ENCODE peak calls at places on chromosomes 4 and X, in six cellular contexts. A is glomerular endothelial cell; E is posterior vena cava; L is progenitor cell of endocrine pancreas; J is hippocampal formation; U is stimulated activated CD4-positive, alpha-beta T cell treated with anti-CD3 and anti-CD28 coated beads, TNF-alpha, amount 100 ng/mL, for 24 hours. G is an unnamed sample.

GRCh38 chr4:185209031-185209851 is at the start of gene SNX25:
- DNase-seq in L (peak; percentile 88), J (peak; percentile 81), U (peak; percentile 71), A (no peak), E (peak; percentile 94), G (peak; percentile 88)

GRCh38 chrX:30935985-30936384 is 46.9 kb upstream of the TAB3 start:
- DNase-seq in L (no peak), E (no peak), J (no peak), A (no peak), U (no peak), G (no peak)

GRCh38 chr4:77154074-77154473 is 2.9 kb upstream of the CCNG2 start:
- DNase-seq in J (no peak), U (no peak), E (no peak), L (no peak), A (no peak), G (no peak)

GRCh38 chr4:153409412-153409811 is 56.7 kb upstream of the TMEM131L start:
- DNase-seq in J (no peak), E (no peak), A (no peak), U (no peak), L (no peak), G (no peak)

GRCh38 chr4:97123573-97123972 is 1019.7 kb downstream of the STPG2 start:
- DNase-seq in U (no peak), L (no peak), A (no peak), J (no peak), E (no peak), G (no peak)

GRCh38 chr4:18880850-18881249 is 859.3 kb upstream of the LCORL start:
- DNase-seq in E (no peak), L (no peak), A (no peak), J (no peak), U (no peak), G (no peak)

GRCh38 chr4:142373610-142374009 is 472.5 kb downstream of the INPP4B start:
- DNase-seq in J (no peak), L (no peak), U (no peak), A (no peak), E (no peak), G (no peak)

GRCh38 chr4:51894246-51894645 is 51.3 kb downstream of the DCUN1D4 start:
- DNase-seq in L (no peak), J (no peak), A (no peak), E (no peak), U (no peak), G (no peak)

GRCh38 chr4:53781614-53782467 is 190.6 kb upstream of the LNX1 start:
- DNase-seq in L (no peak), U (no peak), A (no peak), E (no peak), J (no peak), G (no peak)

GRCh38 chr4:3681191-3681590 is 85.0 kb upstream of the ADRA2C start:
- DNase-seq in L (no peak), J (no peak), A (no peak), U (no peak), E (peak; percentile 77), G (no peak)

GRCh38 chr4:152478456-152479237 is 57.2 kb downstream of the FBXW7 start:
- DNase-seq in E (no peak), A (no peak), U (no peak), J (no peak), L (no peak), G (no peak)

GRCh38 chr4:53674891-53675290 is 83.6 kb upstream of the LNX1 start:
- DNase-seq in E (no peak), L (no peak), U (no peak), A (no peak), J (no peak), G (no peak)

GRCh38 chrX:3295731-3296130 is 50.7 kb downstream of the MXRA5 start:
- DNase-seq in A (no peak), U (no peak), J (no peak), E (no peak), L (no peak), G (no peak)

GRCh38 chrX:40371376-40371775 is 209.4 kb upstream of the ATP6AP2 start:
- DNase-seq in E (no peak), L (no peak), A (no peak), J (no peak), U (no peak), G (no peak)

GRCh38 chr4:33369366-33369899 is 2649.3 kb downstream of the PCDH7 start:
- DNase-seq in A (no peak), U (no peak), E (no peak), J (no peak), L (no peak), G (no peak)

GRCh38 chr4:140300271-140300970 is 73.0 kb upstream of the SCOC start:
- DNase-seq in U (no peak), E (no peak), A (no peak), J (no peak), L (no peak), G (no peak)

GRCh38 chr4:151675366-151676060 is 85.3 kb downstream of the GATB start:
- DNase-seq in U (no peak), L (no peak), A (no peak), J (no peak), E (no peak), G (no peak)

GRCh38 chrX:65993332-65993731 is 46.5 kb downstream of the VSIG4 start:
- DNase-seq in J (no peak), U (no peak), L (no peak), E (no peak), A (no peak), G (no peak)

GRCh38 chr4:38614198-38614597 is 49.8 kb upstream of the KLF3 start:
- DNase-seq in E (no peak), J (no peak), U (no peak), L (no peak), A (no peak), G (no peak)

GRCh38 chr4:122827899-122828601 is 1.4 kb downstream of the FGF2 start:
- DNase-seq in J (no peak), L (no peak), U (no peak), A (no peak), E (no peak), G (no peak)

GRCh38 chrX:155094468-155095061 is 23.3 kb downstream of the BRCC3 start:
- DNase-seq in U (no peak), A (no peak), E (no peak), J (no peak), L (no peak), G (no peak)

GRCh38 chrX:136185409-136186022 is 38.2 kb downstream of the FHL1 start:
- DNase-seq in E (no peak), J (no peak), L (no peak), A (no peak), U (no peak), G (no peak)

GRCh38 chrX:110338850-110339373 is 19.7 kb upstream of the RTL9 start:
- DNase-seq in A (no peak), L (no peak), U (no peak), J (no peak), E (no peak), G (no peak)

GRCh38 chr4:7323872-7324650 is 110.7 kb downstream of the PSAPL1 start:
- DNase-seq in L (no peak), E (no peak), A (no peak), J (no peak), U (no peak), G (no peak)

GRCh38 chr4:139740531-139741041 is 75.0 kb downstream of the MGST2 start:
- DNase-seq in A (no peak), U (no peak), J (peak; percentile 69), L (no peak), E (no peak), G (no peak)

GRCh38 chrX:19725545-19726102 is 161.8 kb downstream of the SH3KBP1 start:
- DNase-seq in U (no peak), J (no peak), A (no peak), E (no peak), L (no peak), G (no peak)

GRCh38 chrX:10360121-10360520 is 203.3 kb downstream of the CLCN4 start:
- DNase-seq in L (no peak), J (peak; percentile 11), A (no peak), U (no peak), E (no peak), G (no peak)

GRCh38 chr4:28369504-28369903 is 1508.9 kb downstream of the STIM2 start:
- DNase-seq in J (no peak), E (no peak), L (no peak), U (no peak), A (no peak), G (no peak)

GRCh38 chr4:145279122-145279960 is 99.0 kb upstream of the OTUD4 start:
- DNase-seq in L (no peak), E (no peak), J (no peak), A (peak; percentile 27), U (no peak), G (no peak)

GRCh38 chrX:94107981-94108380 is 434.0 kb downstream of the FAM133A start:
- DNase-seq in U (no peak), L (no peak), E (no peak), J (no peak), A (no peak), G (no peak)

GRCh38 chr4:158090323-158090722 is 82.5 kb downstream of the GASK1B start:
- DNase-seq in E (no peak), U (no peak), J (no peak), A (no peak), L (no peak), G (no peak)

GRCh38 chr4:142713282-142714030 is 132.6 kb downstream of the INPP4B start:
- DNase-seq in A (no peak), E (no peak), U (no peak), J (no peak), L (no peak), G (no peak)

GRCh38 chrX:8374041-8374825 is 90.4 kb upstream of the VCX3B start:
- DNase-seq in E (no peak), J (no peak), L (no peak), A (no peak), U (no peak), G (no peak)

GRCh38 chr4:3215256-3215655 is 33.7 kb upstream of the MSANTD1 start:
- DNase-seq in L (no peak), J (no peak), E (peak; percentile 29), U (no peak), A (no peak), G (no peak)

GRCh38 chrX:21528076-21528475 is 130.1 kb downstream of the KLHL34 start:
- DNase-seq in L (no peak), E (no peak), U (no peak), A (no peak), J (no peak), G (no peak)

GRCh38 chrX:110418220-110418856 is 59.7 kb downstream of the RTL9 start:
- DNase-seq in J (no peak), E (no peak), U (no peak), L (peak; percentile 30), A (no peak), G (no peak)

GRCh38 chrX:17552251-17552650 is 177.3 kb downstream of the NHS start:
- DNase-seq in L (no peak), J (no peak), A (no peak), E (no peak), U (no peak), G (no peak)

GRCh38 chrX:5681159-5681558 is 547.5 kb downstream of the NLGN4X start:
- DNase-seq in A (no peak), J (no peak), E (no peak), U (no peak), L (no peak), G (no peak)

GRCh38 chr4:122635205-122635604 is 14.3 kb upstream of the IL21 start:
- DNase-seq in A (peak; percentile 12), J (no peak), E (no peak), L (no peak), U (no peak), G (no peak)